ENCODE peak calls at places on chromosomes 12 and 14, in nine cellular contexts. Z is stimulated activated CD4-positive, alpha-beta T cell treated with anti-CD3 and anti-CD28 coated beads, Interleukin-2, amount 100 ng/mL, for 4 hours; U is HTR-8/SVneo; W is IMR-90; E is uterus; O is NCI-H146; G is AG09319; S is aorta; L is small intestine. X is an unnamed sample.

GRCh38 chr12:109612975-109613502 is 39.4 kb downstream of the MVK start:
- DNase-seq in Z (no peak), U (no peak), W (peak; percentile 6), E (no peak), O (no peak), G (no peak), S (no peak), L (peak; percentile 20), X (no peak)

GRCh38 chr14:73809386-73809785 is 42.2 kb upstream of the PTGR2 start:
- DNase-seq in Z (no peak), U (no peak), W (no peak), E (no peak), O (no peak), G (no peak), S (no peak), L (no peak), X (no peak)

GRCh38 chr12:132375747-132376463 is 46.5 kb upstream of the GALNT9 start:
- DNase-seq in Z (no peak), U (no peak), W (no peak), E (no peak), O (no peak), G (no peak), S (peak; percentile 62), L (no peak), X (no peak)

GRCh38 chr12:85829391-85829790 is 6.8 kb downstream of the RASSF9 start:
- DNase-seq in Z (no peak), U (no peak), W (peak; percentile 46), E (no peak), O (no peak), G (no peak), S (no peak), L (no peak), X (no peak)

GRCh38 chr14:87934185-87934584 is 58.8 kb downstream of the GALC start:
- DNase-seq in Z (no peak), U (no peak), W (peak; percentile 4), E (no peak), O (no peak), G (no peak), S (no peak), L (no peak), X (no peak)

GRCh38 chr12:57173089-57173488 is 25.7 kb upstream of the LRP1-AS start:
- DNase-seq in Z (no peak), U (peak; percentile 45), W (no peak), E (no peak), O (no peak), G (no peak), S (no peak), L (peak; percentile 24), X (no peak)

GRCh38 chr12:56518570-56518969 is 3.0 kb upstream of the RBMS2 start:
- DNase-seq in Z (no peak), U (no peak), W (peak; percentile 66), E (no peak), O (no peak), G (no peak), S (no peak), L (no peak), X (no peak)

GRCh38 chr12:68932123-68932700 is 759 bp downstream of the CPM start:
- DNase-seq in Z (no peak), U (no peak), W (no peak), E (no peak), O (no peak), G (no peak), S (no peak), L (peak; percentile 35), X (no peak)

GRCh38 chr12:19675361-19675760 is 236.1 kb downstream of the AEBP2 start:
- DNase-seq in Z (no peak), U (no peak), W (no peak), E (no peak), O (no peak), G (no peak), S (no peak), L (no peak), X (no peak)

GRCh38 chr12:101697197-101697929 is at the start of gene CHPT1:
- DNase-seq in Z (peak; percentile 28), U (peak; percentile 49), W (peak; percentile 38), E (peak; percentile 50), O (peak; percentile 79), G (no peak), S (peak; percentile 90), L (peak; percentile 79), X (peak; percentile 46)

GRCh38 chr12:96218989-96219678 is 25.0 kb downstream of the ELK3 start:
- DNase-seq in Z (no peak), U (no peak), W (no peak), E (no peak), O (peak; percentile 73), G (no peak), S (peak; percentile 35), L (no peak), X (no peak)

GRCh38 chr14:60226296-60226695 is 22.7 kb upstream of the PPM1A start:
- DNase-seq in Z (no peak), U (no peak), W (no peak), E (no peak), O (no peak), G (no peak), S (no peak), L (no peak), X (no peak)

GRCh38 chr12:62914443-62914909 is 20.5 kb downstream of the PPM1H start:
- DNase-seq in Z (no peak), U (no peak), W (no peak), E (no peak), O (no peak), G (no peak), S (no peak), L (no peak), X (no peak)